ENCODE peak calls at places on chromosomes 7 and 10, in four cellular contexts. One of them, this sample, is unnamed.

GRCh38 chr10:93995182-93995581 is 1.5 kb downstream of the PLCE1 start:
- DNase-seq in chondrocyte: no peak
- DNase-seq in left ventricle myocardium superior: no peak
- DNase-seq in EL: no peak
- DNase-seq in this sample: no peak

GRCh38 chr10:5045095-5045494 is 41.4 kb upstream of the AKR1C2 start:
- DNase-seq in chondrocyte: no peak
- DNase-seq in EL: no peak
- DNase-seq in left ventricle myocardium superior: no peak
- DNase-seq in this sample: no peak

GRCh38 chr7:42753917-42754363 is 157.9 kb downstream of the C7orf25 start:
- DNase-seq in left ventricle myocardium superior: no peak
- DNase-seq in EL: no peak
- DNase-seq in chondrocyte: no peak
- DNase-seq in this sample: no peak

GRCh38 chr7:159088016-159088865 is 56.4 kb downstream of the VIPR2 start:
- DNase-seq in chondrocyte: no peak
- DNase-seq in EL: no peak
- DNase-seq in left ventricle myocardium superior: peak; percentile 15
- DNase-seq in this sample: peak; percentile 40

GRCh38 chr7:134290286-134290685 is 26.4 kb downstream of the SLC35B4 start:
- DNase-seq in chondrocyte: no peak
- DNase-seq in EL: peak; percentile 54
- DNase-seq in left ventricle myocardium superior: no peak
- DNase-seq in this sample: no peak

GRCh38 chr10:4546500-4546899 is 279.5 kb upstream of the AKR1E2 start:
- DNase-seq in left ventricle myocardium superior: no peak
- DNase-seq in chondrocyte: no peak
- DNase-seq in EL: peak; percentile 57
- DNase-seq in this sample: no peak

GRCh38 chr7:52753855-52754254 is 281.6 kb upstream of the POM121L12 start:
- DNase-seq in EL: no peak
- DNase-seq in left ventricle myocardium superior: no peak
- DNase-seq in chondrocyte: no peak
- DNase-seq in this sample: no peak

GRCh38 chr7:23298141-23298851 is 843 bp upstream of the MALSU1 start:
- DNase-seq in chondrocyte: no peak
- DNase-seq in EL: peak; percentile 83
- DNase-seq in left ventricle myocardium superior: no peak
- DNase-seq in this sample: no peak

GRCh38 chr10:91034042-91034441 is 113.2 kb upstream of the ANKRD1 start:
- DNase-seq in EL: no peak
- DNase-seq in left ventricle myocardium superior: no peak
- DNase-seq in chondrocyte: no peak
- DNase-seq in this sample: no peak

GRCh38 chr7:24854866-24855265 is 97.6 kb upstream of the GSDME start:
- DNase-seq in chondrocyte: no peak
- DNase-seq in left ventricle myocardium superior: no peak
- DNase-seq in EL: peak; percentile 60
- DNase-seq in this sample: no peak

GRCh38 chr7:94056796-94057207 is 52.6 kb upstream of the BET1 start:
- DNase-seq in left ventricle myocardium superior: no peak
- DNase-seq in chondrocyte: no peak
- DNase-seq in EL: peak; percentile 84
- DNase-seq in this sample: no peak